ENCODE peak calls at places on chromosome 14, in four cellular contexts. S, U, T and X are unnamed samples.

GRCh38 chr14:63777024-63777423 is 49.2 kb upstream of the SGPP1 start:
- DNase-seq in S (no peak), U (no peak), T (no peak), X (peak; percentile 19)

GRCh38 chr14:29926701-29927595 is 699 bp downstream of the PRKD1 start:
- DNase-seq in S (no peak), U (no peak), T (peak; percentile 52), X (no peak)

GRCh38 chr14:64760916-64761315 is 56.7 kb downstream of the PLEKHG3 start:
- DNase-seq in S (no peak), U (no peak), T (no peak), X (no peak)

GRCh38 chr14:75247286-75247922 is 31.2 kb upstream of the FOS start:
- DNase-seq in S (peak; percentile 77), U (peak; percentile 73), T (no peak), X (no peak)

GRCh38 chr14:105047283-105048016 is 17.8 kb downstream of the GPR132 start:
- DNase-seq in S (peak; percentile 48), U (no peak), T (no peak), X (no peak)

GRCh38 chr14:76958975-76959710 is 69.4 kb downstream of the IRF2BPL start:
- DNase-seq in S (peak; percentile 52), U (no peak), T (no peak), X (peak; percentile 57)

GRCh38 chr14:51410846-51411245 is 170.8 kb downstream of the TMX1 start:
- DNase-seq in S (no peak), U (no peak), T (no peak), X (no peak)

GRCh38 chr14:55781046-55781445 is 201.0 kb downstream of the KTN1 start:
- DNase-seq in S (no peak), U (no peak), T (no peak), X (no peak)

GRCh38 chr14:72503696-72504368 is 390.1 kb downstream of the DPF3 start:
- DNase-seq in S (no peak), U (no peak), T (no peak), X (no peak)

GRCh38 chr14:56854325-56854724 is 44.0 kb upstream of the OTX2 start:
- DNase-seq in S (no peak), U (no peak), T (no peak), X (no peak)

GRCh38 chr14:98952595-98953325 is 319.2 kb downstream of the BCL11B start:
- DNase-seq in S (peak; percentile 28), U (no peak), T (no peak), X (peak; percentile 77)

GRCh38 chr14:79783061-79783460 is 428.2 kb downstream of the DIO2 start:
- DNase-seq in S (no peak), U (no peak), T (no peak), X (no peak)

GRCh38 chr14:91324606-91324950 is 80.1 kb upstream of the GPR68 start:
- DNase-seq in S (no peak), U (no peak), T (no peak), X (no peak)

GRCh38 chr14:46499521-46499920 is 152.1 kb downstream of the RPL10L start:
- DNase-seq in S (no peak), U (no peak), T (no peak), X (no peak)

GRCh38 chr14:76924363-76925151 is 98.3 kb downstream of the LRRC74A start:
- DNase-seq in S (no peak), U (peak; percentile 15), T (peak; percentile 40), X (peak; percentile 49)

GRCh38 chr14:68779761-68780323 is 13.0 kb downstream of the ZFP36L1 start:
- DNase-seq in S (peak; percentile 60), U (peak; percentile 55), T (no peak), X (peak; percentile 71)

GRCh38 chr14:61598980-61599379 is 96.3 kb upstream of the HIF1A start:
- DNase-seq in S (peak; percentile 44), U (no peak), T (no peak), X (no peak)

GRCh38 chr14:32370720-32371119 is 41.6 kb downstream of the AKAP6 start:
- DNase-seq in S (no peak), U (no peak), T (no peak), X (peak; percentile 43)

GRCh38 chr14:99176156-99176945 is 95.6 kb downstream of the BCL11B start:
- DNase-seq in S (no peak), U (no peak), T (no peak), X (no peak)

GRCh38 chr14:55051165-55051425 is 352 bp upstream of the MAPK1IP1L start:
- DNase-seq in S (no peak), U (no peak), T (no peak), X (no peak)